ENCODE peak calls at places on chromosomes 7 and 10, in six cellular contexts. Y, K, J, I, F and W are unnamed samples.

GRCh38 chr7:80478683-80479082 is 33.2 kb downstream of the GNAT3 start:
- DNase-seq in I (no peak), F (no peak), K (peak; percentile 49), J (no peak), Y (no peak), W (no peak)

GRCh38 chr10:116765549-116766162 is 23.3 kb upstream of the HSPA12A start:
- DNase-seq in K (no peak), Y (no peak), J (no peak), I (no peak), F (no peak), W (no peak)

GRCh38 chr7:14596421-14596820 is 306.1 kb downstream of the DGKB start:
- DNase-seq in I (no peak), K (peak; percentile 17), J (no peak), Y (no peak), F (no peak), W (no peak)

GRCh38 chr7:66880009-66880554 is 40.9 kb upstream of the TMEM248 start:
- DNase-seq in K (no peak), F (no peak), I (peak; percentile 40), J (no peak), Y (no peak), W (no peak)

GRCh38 chr10:17783751-17784150 is 25.4 kb upstream of the MRC1 start:
- DNase-seq in Y (no peak), F (no peak), J (no peak), I (no peak), K (no peak), W (no peak)

GRCh38 chr10:86535057-86535882 is 13.7 kb upstream of the WAPL start:
- DNase-seq in K (no peak), F (peak; percentile 87), Y (peak; percentile 27), I (peak; percentile 81), J (peak; percentile 74), W (peak; percentile 95)

GRCh38 chr7:156989766-156990535 is 20.5 kb downstream of the MNX1 start:
- DNase-seq in K (no peak), I (no peak), Y (no peak), J (no peak), F (no peak), W (no peak)

GRCh38 chr7:48168159-48168558 is 3.1 kb upstream of the ABCA13 start:
- DNase-seq in J (no peak), I (no peak), K (peak; percentile 84), F (no peak), Y (no peak), W (no peak)

GRCh38 chr10:69089638-69090599 is 2.0 kb downstream of the SRGN start:
- DNase-seq in J (no peak), K (no peak), Y (peak; percentile 32), F (no peak), I (no peak), W (no peak)

GRCh38 chr10:60073781-60074656 is 167.7 kb upstream of the CCDC6 start:
- DNase-seq in J (no peak), I (no peak), K (no peak), F (no peak), Y (no peak), W (no peak)

GRCh38 chr7:114715907-114716306 is 206.0 kb upstream of the MDFIC start:
- DNase-seq in I (no peak), F (no peak), Y (no peak), J (no peak), K (peak; percentile 16), W (no peak)

GRCh38 chr10:118501637-118502440 is 93.6 kb downstream of the PRLHR start:
- DNase-seq in Y (no peak), J (no peak), K (peak; percentile 98), I (peak; percentile 50), F (no peak), W (no peak)

GRCh38 chr10:37535459-37536246 is 321.8 kb downstream of the ZNF248 start:
- DNase-seq in F (no peak), K (peak; percentile 11), J (no peak), I (no peak), Y (no peak), W (no peak)

GRCh38 chr10:21989453-21990154 is 13.9 kb downstream of the DNAJC1 start:
- DNase-seq in J (peak; percentile 72), F (peak; percentile 56), Y (peak; percentile 28), I (peak; percentile 70), K (peak; percentile 56), W (peak; percentile 39)

GRCh38 chr10:21981118-21981517 is 22.4 kb downstream of the DNAJC1 start:
- DNase-seq in F (no peak), K (no peak), J (no peak), Y (no peak), I (no peak), W (no peak)

GRCh38 chr10:21990449-21990848 is 13.1 kb downstream of the DNAJC1 start:
- DNase-seq in F (no peak), Y (no peak), J (no peak), I (no peak), K (no peak), W (no peak)

DNA sequence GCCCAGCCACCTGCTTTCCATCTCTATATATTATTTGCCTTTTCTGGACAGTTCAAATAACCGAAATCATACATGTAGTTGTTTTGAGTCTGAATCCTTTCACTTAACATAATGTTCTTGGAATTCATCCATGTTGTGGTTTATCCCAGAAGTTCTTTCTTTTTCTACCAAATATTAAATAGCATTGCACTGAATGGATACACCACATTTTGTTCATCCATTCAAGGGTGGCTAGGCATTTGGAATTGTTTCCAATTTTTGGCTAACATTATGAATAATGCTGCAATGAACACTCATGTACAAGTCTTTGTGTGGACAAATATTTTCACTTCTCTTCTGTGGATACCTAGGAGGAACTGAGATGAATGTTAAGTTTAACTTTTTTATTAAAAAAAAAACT is 18.0 kb downstream of the DNAJC1 start:
- DNase-seq in Y (no peak), F (no peak), I (no peak), J (no peak), K (no peak), W (no peak)
- H3K4me1 ChIP-seq in Y (no peaks in the 10 kb centered on the region), F (peaks cover 26% of the 10 kb centered on the region), I (no peaks in the 10 kb centered on the region), J (no peaks in the 10 kb centered on the region), K (no peaks in the 10 kb centered on the region), W (peaks cover 4% of the 10 kb centered on the region)

GRCh38 chr7:5394264-5395105 is 29.1 kb downstream of the TNRC18 start:
- DNase-seq in Y (no peak), F (no peak), I (peak; percentile 2), J (no peak), K (no peak), W (no peak)

GRCh38 chr7:5396542-5396941 is 27.1 kb downstream of the TNRC18 start:
- DNase-seq in F (no peak), Y (no peak), K (peak; percentile 59), I (no peak), J (no peak), W (no peak)

GRCh38 chr7:5393328-5393727 is 30.3 kb downstream of the TNRC18 start:
- DNase-seq in K (no peak), J (no peak), I (no peak), F (no peak), Y (no peak), W (no peak)

GRCh38 chr7:5395246-5395645 is 28.4 kb downstream of the TNRC18 start:
- DNase-seq in J (no peak), F (no peak), I (no peak), K (no peak), Y (no peak), W (no peak)

GRCh38 chr7:5393748-5394147 is 29.9 kb downstream of the TNRC18 start:
- DNase-seq in F (no peak), Y (no peak), I (no peak), J (no peak), K (no peak), W (no peak)
- TF ChIP-seq CTCF in F (no peak), Y (no peak), I (no peak), J (no peak), K (no peak), W (no peak)

GRCh38 chr10:42753507-42754154 is 29.0 kb upstream of the BMS1 start:
- DNase-seq in Y (peak; percentile 30), F (no peak), K (peak; percentile 14), J (no peak), I (peak; percentile 55), W (peak; percentile 35)

GRCh38 chr10:42754155-42755027 is 28.2 kb upstream of the BMS1 start:
- DNase-seq in I (peak; percentile 53), Y (no peak), J (no peak), F (peak; percentile 50), K (no peak), W (peak; percentile 52)

GRCh38 chr10:42755591-42756093 is 27.0 kb upstream of the BMS1 start:
- DNase-seq in I (no peak), F (no peak), Y (no peak), J (no peak), K (no peak), W (peak; percentile 65)

GRCh38 chr10:42755028-42755451 is 27.6 kb upstream of the BMS1 start:
- DNase-seq in F (no peak), K (no peak), Y (no peak), J (no peak), I (peak; percentile 17), W (peak; percentile 28)

DNA sequence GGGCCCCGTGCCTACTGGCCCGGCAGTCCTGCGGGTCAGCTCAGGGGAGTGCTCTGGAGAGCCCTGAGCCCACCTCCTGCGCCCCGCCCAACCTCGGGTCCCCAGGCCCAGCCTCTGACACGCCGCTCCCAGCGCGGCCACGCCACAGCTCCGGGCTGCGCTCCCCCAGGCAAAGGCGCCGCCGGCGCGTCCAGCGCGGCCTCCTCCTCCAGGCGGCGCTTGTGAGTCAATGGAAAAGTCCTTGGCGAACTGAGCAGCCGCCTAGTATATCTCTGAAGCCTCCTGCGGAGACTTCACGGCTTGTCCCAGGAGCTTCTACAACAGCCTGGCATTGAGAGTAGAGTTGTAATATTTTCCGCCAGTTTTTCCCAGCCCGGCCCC is 29.5 kb upstream of the BMS1 start:
- DNase-seq in Y (peak; percentile 68), J (peak; percentile 80), F (peak; percentile 77), K (peak; percentile 64), I (peak; percentile 82), W (peak; percentile 89)
- H3K27ac ChIP-seq in Y (peak overlapping the region; percentile 37), J (no peak overlapping the region), F (no peak overlapping the region), K (no peak overlapping the region), I (no peak overlapping the region), W (no peak overlapping the region)

DNA sequence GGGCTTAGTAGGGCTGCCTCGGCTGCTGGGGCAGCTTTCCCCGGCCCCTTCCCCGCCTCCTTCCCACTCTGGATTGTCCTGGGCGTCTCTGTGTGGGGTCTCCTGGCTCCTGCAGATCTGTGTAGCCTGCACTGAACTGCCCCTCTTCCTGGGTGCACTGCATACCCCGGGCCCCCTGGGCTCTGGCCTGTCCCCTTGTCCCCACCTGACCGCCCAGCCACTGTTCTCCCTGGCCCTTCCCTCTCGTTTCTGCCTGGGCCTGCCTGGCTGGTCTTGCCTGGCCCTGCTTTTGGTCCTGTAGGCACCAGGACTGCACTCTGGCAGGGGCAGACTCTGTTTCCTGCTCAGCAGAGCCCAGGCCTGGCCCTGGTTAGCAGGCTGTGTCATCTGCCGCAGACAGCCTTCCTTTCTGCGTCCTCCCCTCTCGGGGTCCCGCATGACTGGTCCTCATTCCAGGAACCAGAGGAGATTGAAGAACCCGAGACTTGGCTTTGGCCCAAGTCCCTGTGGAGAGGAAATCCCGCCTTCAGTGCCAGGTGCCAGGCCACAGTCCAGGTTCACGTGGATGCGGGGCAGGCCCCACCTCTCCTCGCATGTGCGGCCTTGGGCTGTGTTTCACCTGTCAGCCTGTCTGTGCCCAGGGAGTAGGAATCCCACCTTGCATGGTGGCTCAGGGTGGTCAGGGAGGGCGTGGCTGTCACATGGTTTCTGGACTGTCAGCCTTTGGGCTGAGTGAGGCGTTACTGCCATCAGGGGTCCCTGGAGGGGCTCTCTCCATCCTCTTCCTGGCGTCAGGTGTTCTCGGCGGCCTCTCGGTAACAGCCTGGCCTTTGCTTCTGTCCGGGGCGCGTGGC is 9.2 kb downstream of the INPP5A start:
- DNase-seq in F (peak; percentile 18), J (no peak), Y (peak; percentile 26), K (no peak), I (no peak), W (peak; percentile 45)
- H3K4me1 ChIP-seq in F (peaks cover 93% of the 10 kb centered on the region), J (no peaks in the 10 kb centered on the region), Y (peaks cover 41% of the 10 kb centered on the region), K (no peaks in the 10 kb centered on the region), I (peaks cover 8% of the 10 kb centered on the region), W (peaks cover 64% of the 10 kb centered on the region)